ENCODE peak calls at places on chromosome X, in seven cellular contexts. U, I, J, G, O, H and V are unnamed samples.

GRCh38 chrX:154437398-154437752 is 421 bp downstream of the GDI1 start:
- DNase-seq in H (no peak), O (no peak), U (no peak), G (no peak), J (no peak), I (no peak), V (no peak)

GRCh38 chrX:110180928-110181310 is 137.0 kb downstream of the AMMECR1 start:
- DNase-seq in I (no peak), O (no peak), U (no peak), G (no peak), H (no peak), J (peak; percentile 83), V (no peak)

GRCh38 chrX:131840799-131841495 is 182.2 kb upstream of the STK26 start:
- DNase-seq in U (no peak), O (no peak), G (no peak), H (no peak), I (no peak), J (no peak), V (no peak)

GRCh38 chrX:84320606-84321005 is 132.6 kb upstream of the RPS6KA6 start:
- DNase-seq in I (no peak), J (peak; percentile 19), H (no peak), U (no peak), O (no peak), G (no peak), V (no peak)

GRCh38 chrX:97123001-97123400 is 239.3 kb downstream of the RPA4 start:
- DNase-seq in H (no peak), G (no peak), J (no peak), I (no peak), U (no peak), O (no peak), V (no peak)

GRCh38 chrX:84188320-84188834 is 378 bp upstream of the RPS6KA6 start:
- DNase-seq in O (no peak), U (peak; percentile 86), I (no peak), G (no peak), J (peak; percentile 70), H (no peak), V (peak; percentile 39)

GRCh38 chrX:109719262-109719661 is 13.8 kb downstream of the ACSL4 start:
- DNase-seq in O (no peak), G (no peak), H (no peak), U (no peak), J (no peak), I (no peak), V (no peak)

GRCh38 chrX:50707376-50707775 is 106.6 kb downstream of the SHROOM4 start:
- DNase-seq in I (no peak), J (no peak), O (no peak), H (no peak), G (no peak), U (peak; percentile 23), V (peak; percentile 72)

GRCh38 chrX:40147399-40148188 is 49.8 kb upstream of the BCOR start:
- DNase-seq in O (no peak), I (no peak), U (peak; percentile 6), H (no peak), G (no peak), J (no peak), V (no peak)

GRCh38 chrX:40145001-40145631 is 47.4 kb upstream of the BCOR start:
- DNase-seq in I (no peak), O (no peak), G (no peak), J (peak; percentile 55), H (no peak), U (no peak), V (no peak)

GRCh38 chrX:40144576-40144975 is 46.8 kb upstream of the BCOR start:
- DNase-seq in O (no peak), G (no peak), H (no peak), J (no peak), U (no peak), I (no peak), V (no peak)

GRCh38 chrX:40146471-40147398 is 49.0 kb upstream of the BCOR start:
- DNase-seq in O (peak; percentile 39), G (no peak), U (peak; percentile 75), I (no peak), J (peak; percentile 67), H (no peak), V (no peak)

DNA sequence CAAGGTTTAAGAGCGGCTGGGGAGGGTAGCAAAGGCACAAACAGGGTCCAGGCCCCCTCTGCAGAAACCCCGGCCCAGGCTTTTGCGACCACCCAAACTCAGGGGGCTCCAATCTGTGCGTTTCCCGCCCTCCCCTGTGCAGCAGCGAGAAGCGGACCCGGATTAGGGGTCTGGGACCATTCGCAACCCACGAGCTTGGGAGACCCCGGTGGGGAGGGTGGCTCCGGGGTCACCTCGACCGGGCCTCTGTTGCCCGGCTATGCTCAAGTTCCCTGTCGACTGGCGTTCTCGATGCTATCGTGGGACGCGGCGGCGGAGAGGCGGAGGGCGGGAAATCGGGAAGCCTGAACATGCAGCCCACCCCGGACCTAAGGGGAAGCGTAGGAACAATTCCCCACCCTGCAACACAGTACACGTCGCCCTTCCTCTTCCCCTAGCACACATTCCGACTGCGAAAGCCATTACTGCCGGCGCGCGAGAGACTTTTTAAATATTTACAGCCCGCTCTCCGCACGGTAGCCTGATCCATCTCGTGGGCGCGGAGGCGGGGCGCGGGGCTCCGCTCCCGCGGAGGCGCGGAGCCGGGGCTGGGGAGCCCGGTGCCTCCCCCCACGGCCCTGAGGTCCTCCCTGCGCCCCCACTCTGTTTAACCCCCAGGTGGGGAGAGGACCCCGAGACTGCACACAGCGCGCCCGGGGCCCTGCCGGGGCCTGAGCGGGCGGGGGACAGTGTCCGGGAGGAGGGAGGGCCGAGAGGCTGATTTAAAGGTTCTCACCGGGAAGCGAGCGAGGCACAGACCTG is 48.1 kb upstream of the BCOR start:
- DNase-seq in I (no peak), G (no peak), O (no peak), J (peak; percentile 50), U (no peak), H (no peak), V (no peak)
- H3K4me1 ChIP-seq in I (no peaks in the 10 kb centered on the region), G (peaks cover 7% of the 10 kb centered on the region), O (peaks cover 17% of the 10 kb centered on the region), J (peaks cover 2% of the 10 kb centered on the region), U (peaks cover 53% of the 10 kb centered on the region), H (peaks cover 6% of the 10 kb centered on the region), V (no peaks in the 10 kb centered on the region)

GRCh38 chrX:111756486-111756885 is 75.5 kb downstream of the ALG13 start:
- DNase-seq in H (no peak), G (no peak), J (no peak), O (no peak), I (no peak), U (no peak), V (no peak)
- H3K36me3 ChIP-seq in H (no peaks in the 10 kb centered on the region), G (no peaks in the 10 kb centered on the region), J (peaks cover 19% of the 10 kb centered on the region), O (no peaks in the 10 kb centered on the region), I (peaks cover 4% of the 10 kb centered on the region), U (no peaks in the 10 kb centered on the region), V (no peaks in the 10 kb centered on the region)

GRCh38 chrX:118974908-118975671 is 672 bp downstream of the LONRF3 start:
- DNase-seq in H (no peak), J (peak; percentile 53), G (no peak), O (peak; percentile 54), U (peak; percentile 58), I (peak; percentile 41), V (peak; percentile 61)
- H3K27ac ChIP-seq in H (peak overlapping the region; percentile 49), J (no peak overlapping the region), G (no peak overlapping the region), O (peak overlapping the region; percentile 93), U (peak overlapping the region; percentile 75), I (peak overlapping the region; percentile 74), V (peak overlapping the region; percentile 82)

DNA sequence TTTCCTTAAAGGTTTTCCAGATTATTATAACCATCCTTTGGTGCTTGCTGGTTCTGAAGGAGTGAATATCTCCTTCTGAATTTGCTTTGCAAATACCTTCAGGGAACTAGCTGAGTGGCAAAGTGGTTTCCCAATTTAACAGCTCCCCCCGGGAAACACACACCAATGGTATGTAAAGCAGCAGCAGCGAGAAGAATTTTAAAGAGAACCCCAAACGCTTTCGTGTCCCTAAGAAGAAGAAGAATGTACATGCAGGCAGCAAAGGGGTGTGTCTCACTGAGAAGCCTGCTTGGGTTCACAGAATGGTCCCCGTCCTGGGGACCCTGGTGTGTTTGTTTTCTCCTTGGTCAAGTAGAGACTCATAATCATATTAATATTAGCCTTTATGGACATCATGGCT is 4.2 kb upstream of the AKAP17A start:
- DNase-seq in H (no peak), G (no peak), U (no peak), J (no peak), O (no peak), I (no peak), V (no peak)
- H3K4me1 ChIP-seq in H (peaks cover 13% of the 10 kb centered on the region), G (peaks cover 25% of the 10 kb centered on the region), U (no peaks in the 10 kb centered on the region), J (no peaks in the 10 kb centered on the region), O (peaks cover 3% of the 10 kb centered on the region), I (peaks cover 3% of the 10 kb centered on the region), V (no peaks in the 10 kb centered on the region)

GRCh38 chrX:349702-350101 is 31.1 kb upstream of the GTPBP6 start:
- DNase-seq in H (no peak), O (peak; percentile 5), G (no peak), U (no peak), J (no peak), I (no peak), V (no peak)
- H3K36me3 ChIP-seq in H (no peaks in the 10 kb centered on the region), O (no peaks in the 10 kb centered on the region), G (no peaks in the 10 kb centered on the region), U (no peaks in the 10 kb centered on the region), J (no peaks in the 10 kb centered on the region), I (no peaks in the 10 kb centered on the region), V (no peaks in the 10 kb centered on the region)

GRCh38 chrX:94831364-94831763 is 1157.4 kb downstream of the FAM133A start:
- DNase-seq in I (no peak), U (peak; percentile 23), H (no peak), G (no peak), J (peak; percentile 18), O (no peak), V (no peak)
- H3K27ac ChIP-seq in I (no peak overlapping the region), U (no peak overlapping the region), H (no peak overlapping the region), G (no peak overlapping the region), J (no peak overlapping the region), O (no peak overlapping the region), V (no peak overlapping the region)

DNA sequence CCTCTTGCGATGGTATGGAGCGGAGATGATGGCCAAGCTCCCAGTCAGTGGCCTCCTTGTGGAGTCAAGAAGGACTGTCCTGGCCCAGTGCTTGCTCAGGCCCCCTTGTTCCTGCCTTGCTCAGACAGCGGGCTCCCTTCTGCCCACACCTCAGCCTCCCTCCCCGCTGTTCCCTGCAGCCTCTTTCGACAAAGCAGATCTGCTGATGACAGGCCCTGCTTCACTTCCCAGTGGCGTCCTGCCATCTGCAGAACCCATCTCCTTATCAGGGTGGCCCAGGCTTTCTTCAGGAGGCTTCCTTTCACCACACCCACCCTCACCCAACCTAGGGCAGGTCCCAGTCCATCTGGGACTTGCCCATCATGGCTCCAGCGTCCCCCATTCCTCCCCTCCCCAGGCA is 80.0 kb downstream of the CLDN34 start:
- DNase-seq in G (no peak), J (no peak), I (no peak), H (no peak), U (no peak), O (no peak), V (no peak)
- H3K4me1 ChIP-seq in G (no peaks in the 10 kb centered on the region), J (peaks cover 10% of the 10 kb centered on the region), I (no peaks in the 10 kb centered on the region), H (no peaks in the 10 kb centered on the region), U (no peaks in the 10 kb centered on the region), O (peaks cover 31% of the 10 kb centered on the region), V (no peaks in the 10 kb centered on the region)

GRCh38 chrX:47634871-47635575 is 5.3 kb upstream of the CFP start:
- DNase-seq in O (no peak), U (no peak), J (no peak), I (no peak), G (no peak), H (no peak), V (no peak)

GRCh38 chrX:47633671-47634590 is 4.2 kb upstream of the CFP start:
- DNase-seq in H (no peak), U (no peak), O (no peak), I (no peak), G (no peak), J (no peak), V (no peak)

GRCh38 chrX:47632664-47633063 is 2.9 kb upstream of the CFP start:
- DNase-seq in J (no peak), O (no peak), U (no peak), I (no peak), H (no peak), G (no peak), V (no peak)

GRCh38 chrX:47638816-47639215 is 9.1 kb upstream of the CFP start:
- DNase-seq in U (no peak), H (no peak), G (no peak), J (no peak), O (no peak), I (no peak), V (no peak)

GRCh38 chrX:47637546-47638195 is 7.9 kb upstream of the CFP start:
- DNase-seq in G (no peak), J (no peak), U (no peak), O (no peak), I (peak; percentile 36), H (no peak), V (no peak)
- H3K36me3 ChIP-seq in G (peaks cover 9% of the 10 kb centered on the region), J (peaks cover 4% of the 10 kb centered on the region), U (no peaks in the 10 kb centered on the region), O (no peaks in the 10 kb centered on the region), I (no peaks in the 10 kb centered on the region), H (peaks cover 16% of the 10 kb centered on the region), V (peaks cover 3% of the 10 kb centered on the region)